ENCODE peak calls at places on chromosomes 2 and 18, in seven cellular contexts. One of them, this sample, is unnamed.

GRCh38 chr18:63137999-63138448 is 181.5 kb downstream of the BCL2 start:
- DNase-seq in MCF 10A: no peak
- DNase-seq in progenitor cell of endocrine pancreas: no peak
- DNase-seq in NCI-H774: no peak
- DNase-seq in activated CD4-positive, alpha-beta T cell treated with anti-CD3 and anti-CD28 coated beads, Interleukin-2, amount 50 U/mL, for 48 hours: peak
- DNase-seq in Kasumi-1: peak
- DNase-seq in Calu3: no peak
- DNase-seq in this sample: peak

GRCh38 chr2:222477962-222478608 is 53.7 kb downstream of the SGPP2 start:
- DNase-seq in progenitor cell of endocrine pancreas: no peak
- DNase-seq in Calu3: no peak
- DNase-seq in NCI-H774: no peak
- DNase-seq in activated CD4-positive, alpha-beta T cell treated with anti-CD3 and anti-CD28 coated beads, Interleukin-2, amount 50 U/mL, for 48 hours: no peak
- DNase-seq in Kasumi-1: no peak
- DNase-seq in MCF 10A: no peak
- DNase-seq in this sample: no peak

GRCh38 chr18:36499938-36500337 is 202.4 kb downstream of the FHOD3 start:
- DNase-seq in MCF 10A: no peak
- DNase-seq in activated CD4-positive, alpha-beta T cell treated with anti-CD3 and anti-CD28 coated beads, Interleukin-2, amount 50 U/mL, for 48 hours: no peak
- DNase-seq in progenitor cell of endocrine pancreas: no peak
- DNase-seq in Calu3: no peak
- DNase-seq in NCI-H774: no peak
- DNase-seq in Kasumi-1: peak
- DNase-seq in this sample: no peak

GRCh38 chr2:23584054-23584745 is 199.2 kb downstream of the KLHL29 start:
- DNase-seq in activated CD4-positive, alpha-beta T cell treated with anti-CD3 and anti-CD28 coated beads, Interleukin-2, amount 50 U/mL, for 48 hours: no peak
- DNase-seq in NCI-H774: peak
- DNase-seq in progenitor cell of endocrine pancreas: no peak
- DNase-seq in MCF 10A: no peak
- DNase-seq in Kasumi-1: no peak
- DNase-seq in Calu3: no peak
- DNase-seq in this sample: no peak

GRCh38 chr2:178510388-178510787 is 30.1 kb downstream of the PLEKHA3 start:
- DNase-seq in NCI-H774: no peak
- DNase-seq in activated CD4-positive, alpha-beta T cell treated with anti-CD3 and anti-CD28 coated beads, Interleukin-2, amount 50 U/mL, for 48 hours: no peak
- DNase-seq in progenitor cell of endocrine pancreas: no peak
- DNase-seq in Kasumi-1: no peak
- DNase-seq in Calu3: no peak
- DNase-seq in MCF 10A: no peak
- DNase-seq in this sample: no peak

GRCh38 chr2:24920813-24921441 is 890 bp upstream of the ADCY3 start:
- DNase-seq in activated CD4-positive, alpha-beta T cell treated with anti-CD3 and anti-CD28 coated beads, Interleukin-2, amount 50 U/mL, for 48 hours: peak
- DNase-seq in NCI-H774: no peak
- DNase-seq in Kasumi-1: peak
- DNase-seq in progenitor cell of endocrine pancreas: no peak
- DNase-seq in Calu3: peak
- DNase-seq in MCF 10A: peak
- DNase-seq in this sample: no peak

GRCh38 chr2:23901966-23902942 is 24.7 kb downstream of the ATAD2B start:
- DNase-seq in progenitor cell of endocrine pancreas: no peak
- DNase-seq in Kasumi-1: no peak
- DNase-seq in MCF 10A: peak
- DNase-seq in activated CD4-positive, alpha-beta T cell treated with anti-CD3 and anti-CD28 coated beads, Interleukin-2, amount 50 U/mL, for 48 hours: no peak
- DNase-seq in Calu3: no peak
- DNase-seq in NCI-H774: no peak
- DNase-seq in this sample: no peak

GRCh38 chr2:149575742-149576141 is 11.8 kb downstream of the MMADHC start:
- DNase-seq in Kasumi-1: no peak
- DNase-seq in progenitor cell of endocrine pancreas: no peak
- DNase-seq in activated CD4-positive, alpha-beta T cell treated with anti-CD3 and anti-CD28 coated beads, Interleukin-2, amount 50 U/mL, for 48 hours: no peak
- DNase-seq in Calu3: no peak
- DNase-seq in NCI-H774: no peak
- DNase-seq in MCF 10A: no peak
- DNase-seq in this sample: no peak

GRCh38 chr18:42268186-42268725 is 313.2 kb downstream of the PIK3C3 start:
- DNase-seq in Calu3: no peak
- DNase-seq in Kasumi-1: no peak
- DNase-seq in activated CD4-positive, alpha-beta T cell treated with anti-CD3 and anti-CD28 coated beads, Interleukin-2, amount 50 U/mL, for 48 hours: no peak
- DNase-seq in MCF 10A: no peak
- DNase-seq in NCI-H774: no peak
- DNase-seq in progenitor cell of endocrine pancreas: no peak
- DNase-seq in this sample: no peak

GRCh38 chr18:58252166-58252565 is 208.1 kb downstream of the NEDD4L start:
- DNase-seq in Kasumi-1: no peak
- DNase-seq in activated CD4-positive, alpha-beta T cell treated with anti-CD3 and anti-CD28 coated beads, Interleukin-2, amount 50 U/mL, for 48 hours: no peak
- DNase-seq in NCI-H774: no peak
- DNase-seq in MCF 10A: no peak
- DNase-seq in Calu3: no peak
- DNase-seq in progenitor cell of endocrine pancreas: no peak
- DNase-seq in this sample: no peak

GRCh38 chr2:54522624-54523281 is 66.6 kb downstream of the SPTBN1 start:
- DNase-seq in Calu3: peak
- DNase-seq in Kasumi-1: peak
- DNase-seq in progenitor cell of endocrine pancreas: peak
- DNase-seq in MCF 10A: peak
- DNase-seq in NCI-H774: peak
- DNase-seq in activated CD4-positive, alpha-beta T cell treated with anti-CD3 and anti-CD28 coated beads, Interleukin-2, amount 50 U/mL, for 48 hours: peak
- DNase-seq in this sample: no peak

GRCh38 chr2:37223131-37223530 is 8.3 kb downstream of the CEBPZ start:
- DNase-seq in progenitor cell of endocrine pancreas: no peak
- DNase-seq in MCF 10A: no peak
- DNase-seq in Kasumi-1: no peak
- DNase-seq in NCI-H774: no peak
- DNase-seq in activated CD4-positive, alpha-beta T cell treated with anti-CD3 and anti-CD28 coated beads, Interleukin-2, amount 50 U/mL, for 48 hours: no peak
- DNase-seq in Calu3: no peak
- DNase-seq in this sample: no peak

GRCh38 chr2:85939136-85939535 is 50.3 kb upstream of the ST3GAL5 start:
- DNase-seq in progenitor cell of endocrine pancreas: no peak
- DNase-seq in MCF 10A: no peak
- DNase-seq in NCI-H774: no peak
- DNase-seq in activated CD4-positive, alpha-beta T cell treated with anti-CD3 and anti-CD28 coated beads, Interleukin-2, amount 50 U/mL, for 48 hours: no peak
- DNase-seq in Kasumi-1: no peak
- DNase-seq in Calu3: no peak
- DNase-seq in this sample: no peak

GRCh38 chr2:216318470-216318869 is 53.8 kb downstream of the MARCHF4 start:
- DNase-seq in activated CD4-positive, alpha-beta T cell treated with anti-CD3 and anti-CD28 coated beads, Interleukin-2, amount 50 U/mL, for 48 hours: no peak
- DNase-seq in Kasumi-1: no peak
- DNase-seq in NCI-H774: no peak
- DNase-seq in MCF 10A: no peak
- DNase-seq in Calu3: no peak
- DNase-seq in progenitor cell of endocrine pancreas: no peak
- DNase-seq in this sample: no peak

GRCh38 chr2:208927867-208928266 is 496.0 kb upstream of the MAP2 start:
- DNase-seq in NCI-H774: no peak
- DNase-seq in progenitor cell of endocrine pancreas: no peak
- DNase-seq in Calu3: no peak
- DNase-seq in Kasumi-1: no peak
- DNase-seq in activated CD4-positive, alpha-beta T cell treated with anti-CD3 and anti-CD28 coated beads, Interleukin-2, amount 50 U/mL, for 48 hours: no peak
- DNase-seq in MCF 10A: no peak
- DNase-seq in this sample: no peak

GRCh38 chr2:29218071-29218470 is 102.9 kb downstream of the CLIP4 start:
- DNase-seq in MCF 10A: no peak
- DNase-seq in progenitor cell of endocrine pancreas: no peak
- DNase-seq in Calu3: no peak
- DNase-seq in NCI-H774: no peak
- DNase-seq in Kasumi-1: no peak
- DNase-seq in activated CD4-positive, alpha-beta T cell treated with anti-CD3 and anti-CD28 coated beads, Interleukin-2, amount 50 U/mL, for 48 hours: no peak
- DNase-seq in this sample: no peak

GRCh38 chr18:8987250-8987649 is 115.2 kb upstream of the NDUFV2 start:
- DNase-seq in progenitor cell of endocrine pancreas: no peak
- DNase-seq in Kasumi-1: no peak
- DNase-seq in NCI-H774: no peak
- DNase-seq in Calu3: no peak
- DNase-seq in activated CD4-positive, alpha-beta T cell treated with anti-CD3 and anti-CD28 coated beads, Interleukin-2, amount 50 U/mL, for 48 hours: no peak
- DNase-seq in MCF 10A: peak
- DNase-seq in this sample: no peak

GRCh38 chr2:117985092-117985491 is 28.8 kb downstream of the CCDC93 start:
- DNase-seq in progenitor cell of endocrine pancreas: no peak
- DNase-seq in Kasumi-1: no peak
- DNase-seq in NCI-H774: no peak
- DNase-seq in activated CD4-positive, alpha-beta T cell treated with anti-CD3 and anti-CD28 coated beads, Interleukin-2, amount 50 U/mL, for 48 hours: no peak
- DNase-seq in MCF 10A: no peak
- DNase-seq in Calu3: no peak
- DNase-seq in this sample: no peak

GRCh38 chr2:107712857-107713256 is 113.8 kb upstream of the RGPD4 start:
- DNase-seq in activated CD4-positive, alpha-beta T cell treated with anti-CD3 and anti-CD28 coated beads, Interleukin-2, amount 50 U/mL, for 48 hours: no peak
- DNase-seq in MCF 10A: no peak
- DNase-seq in Calu3: no peak
- DNase-seq in Kasumi-1: no peak
- DNase-seq in NCI-H774: peak
- DNase-seq in progenitor cell of endocrine pancreas: no peak
- DNase-seq in this sample: no peak

GRCh38 chr18:49886891-49887764 is 73.8 kb upstream of the ACAA2 start:
- DNase-seq in Calu3: no peak
- DNase-seq in NCI-H774: no peak
- DNase-seq in MCF 10A: no peak
- DNase-seq in progenitor cell of endocrine pancreas: no peak
- DNase-seq in Kasumi-1: no peak
- DNase-seq in activated CD4-positive, alpha-beta T cell treated with anti-CD3 and anti-CD28 coated beads, Interleukin-2, amount 50 U/mL, for 48 hours: no peak
- DNase-seq in this sample: no peak

GRCh38 chr18:68234115-68234514 is 480.8 kb downstream of the TMX3 start:
- DNase-seq in Kasumi-1: no peak
- DNase-seq in NCI-H774: no peak
- DNase-seq in activated CD4-positive, alpha-beta T cell treated with anti-CD3 and anti-CD28 coated beads, Interleukin-2, amount 50 U/mL, for 48 hours: no peak
- DNase-seq in Calu3: no peak
- DNase-seq in MCF 10A: no peak
- DNase-seq in progenitor cell of endocrine pancreas: no peak
- DNase-seq in this sample: no peak

GRCh38 chr2:61536086-61536722 is 2.0 kb downstream of the XPO1 start:
- DNase-seq in MCF 10A: peak
- DNase-seq in Calu3: no peak
- DNase-seq in activated CD4-positive, alpha-beta T cell treated with anti-CD3 and anti-CD28 coated beads, Interleukin-2, amount 50 U/mL, for 48 hours: no peak
- DNase-seq in progenitor cell of endocrine pancreas: no peak
- DNase-seq in Kasumi-1: peak
- DNase-seq in NCI-H774: no peak
- DNase-seq in this sample: no peak

GRCh38 chr2:72990695-72991438 is 73.5 kb downstream of the EMX1 start:
- DNase-seq in progenitor cell of endocrine pancreas: no peak
- DNase-seq in activated CD4-positive, alpha-beta T cell treated with anti-CD3 and anti-CD28 coated beads, Interleukin-2, amount 50 U/mL, for 48 hours: no peak
- DNase-seq in Kasumi-1: no peak
- DNase-seq in Calu3: no peak
- DNase-seq in MCF 10A: no peak
- DNase-seq in NCI-H774: no peak
- DNase-seq in this sample: no peak

GRCh38 chr2:24228470-24228869 is 53.6 kb downstream of the FAM228A start:
- DNase-seq in progenitor cell of endocrine pancreas: no peak
- DNase-seq in MCF 10A: peak
- DNase-seq in activated CD4-positive, alpha-beta T cell treated with anti-CD3 and anti-CD28 coated beads, Interleukin-2, amount 50 U/mL, for 48 hours: no peak
- DNase-seq in NCI-H774: no peak
- DNase-seq in Calu3: no peak
- DNase-seq in Kasumi-1: peak
- DNase-seq in this sample: no peak

GRCh38 chr18:34729264-34729663 is 19.2 kb downstream of the DTNA start:
- DNase-seq in NCI-H774: no peak
- DNase-seq in progenitor cell of endocrine pancreas: no peak
- DNase-seq in Kasumi-1: peak
- DNase-seq in activated CD4-positive, alpha-beta T cell treated with anti-CD3 and anti-CD28 coated beads, Interleukin-2, amount 50 U/mL, for 48 hours: no peak
- DNase-seq in MCF 10A: peak
- DNase-seq in Calu3: peak
- DNase-seq in this sample: no peak

GRCh38 chr18:67525328-67526110 is 9.0 kb upstream of the DSEL start:
- DNase-seq in MCF 10A: peak
- DNase-seq in Kasumi-1: no peak
- DNase-seq in activated CD4-positive, alpha-beta T cell treated with anti-CD3 and anti-CD28 coated beads, Interleukin-2, amount 50 U/mL, for 48 hours: no peak
- DNase-seq in NCI-H774: no peak
- DNase-seq in Calu3: peak
- DNase-seq in progenitor cell of endocrine pancreas: no peak
- DNase-seq in this sample: peak

GRCh38 chr2:197944416-197944815 is 140.0 kb downstream of the PLCL1 start:
- DNase-seq in activated CD4-positive, alpha-beta T cell treated with anti-CD3 and anti-CD28 coated beads, Interleukin-2, amount 50 U/mL, for 48 hours: no peak
- DNase-seq in NCI-H774: no peak
- DNase-seq in Calu3: no peak
- DNase-seq in MCF 10A: no peak
- DNase-seq in Kasumi-1: no peak
- DNase-seq in progenitor cell of endocrine pancreas: no peak
- DNase-seq in this sample: no peak

GRCh38 chr2:183248866-183249567 is 124.8 kb downstream of the NUP35 start:
- DNase-seq in Calu3: no peak
- DNase-seq in NCI-H774: peak
- DNase-seq in progenitor cell of endocrine pancreas: no peak
- DNase-seq in MCF 10A: peak
- DNase-seq in Kasumi-1: peak
- DNase-seq in activated CD4-positive, alpha-beta T cell treated with anti-CD3 and anti-CD28 coated beads, Interleukin-2, amount 50 U/mL, for 48 hours: no peak
- DNase-seq in this sample: no peak

GRCh38 chr2:46831037-46831868 is 84.4 kb downstream of the MCFD2 start:
- DNase-seq in Calu3: no peak
- DNase-seq in activated CD4-positive, alpha-beta T cell treated with anti-CD3 and anti-CD28 coated beads, Interleukin-2, amount 50 U/mL, for 48 hours: no peak
- DNase-seq in Kasumi-1: no peak
- DNase-seq in progenitor cell of endocrine pancreas: no peak
- DNase-seq in NCI-H774: no peak
- DNase-seq in MCF 10A: no peak
- DNase-seq in this sample: no peak

GRCh38 chr2:233422649-233423435 is 68.5 kb downstream of the DGKD start:
- DNase-seq in MCF 10A: peak
- DNase-seq in Kasumi-1: no peak
- DNase-seq in progenitor cell of endocrine pancreas: no peak
- DNase-seq in Calu3: no peak
- DNase-seq in NCI-H774: no peak
- DNase-seq in activated CD4-positive, alpha-beta T cell treated with anti-CD3 and anti-CD28 coated beads, Interleukin-2, amount 50 U/mL, for 48 hours: no peak
- DNase-seq in this sample: no peak

GRCh38 chr2:240078631-240079030 is 25.3 kb upstream of the OR6B3 start:
- DNase-seq in Calu3: no peak
- DNase-seq in Kasumi-1: no peak
- DNase-seq in MCF 10A: no peak
- DNase-seq in progenitor cell of endocrine pancreas: no peak
- DNase-seq in activated CD4-positive, alpha-beta T cell treated with anti-CD3 and anti-CD28 coated beads, Interleukin-2, amount 50 U/mL, for 48 hours: no peak
- DNase-seq in NCI-H774: no peak
- DNase-seq in this sample: no peak

GRCh38 chr2:85439986-85440385 is 21.5 kb downstream of the SH2D6 start:
- DNase-seq in progenitor cell of endocrine pancreas: no peak
- DNase-seq in NCI-H774: no peak
- DNase-seq in activated CD4-positive, alpha-beta T cell treated with anti-CD3 and anti-CD28 coated beads, Interleukin-2, amount 50 U/mL, for 48 hours: peak
- DNase-seq in Calu3: no peak
- DNase-seq in MCF 10A: no peak
- DNase-seq in Kasumi-1: no peak
- DNase-seq in this sample: no peak

GRCh38 chr18:39732918-39733317 is 2167.3 kb upstream of the CELF4 start:
- DNase-seq in activated CD4-positive, alpha-beta T cell treated with anti-CD3 and anti-CD28 coated beads, Interleukin-2, amount 50 U/mL, for 48 hours: no peak
- DNase-seq in Calu3: no peak
- DNase-seq in Kasumi-1: no peak
- DNase-seq in MCF 10A: peak
- DNase-seq in NCI-H774: no peak
- DNase-seq in progenitor cell of endocrine pancreas: no peak
- DNase-seq in this sample: no peak

GRCh38 chr2:212595036-212595654 is 56.5 kb upstream of the ERBB4 start:
- DNase-seq in Kasumi-1: peak
- DNase-seq in activated CD4-positive, alpha-beta T cell treated with anti-CD3 and anti-CD28 coated beads, Interleukin-2, amount 50 U/mL, for 48 hours: no peak
- DNase-seq in progenitor cell of endocrine pancreas: no peak
- DNase-seq in Calu3: no peak
- DNase-seq in MCF 10A: peak
- DNase-seq in NCI-H774: no peak
- DNase-seq in this sample: no peak

GRCh38 chr2:36355157-36355889 is at the start of gene CRIM1:
- DNase-seq in Kasumi-1: peak
- DNase-seq in progenitor cell of endocrine pancreas: peak
- DNase-seq in NCI-H774: peak
- DNase-seq in activated CD4-positive, alpha-beta T cell treated with anti-CD3 and anti-CD28 coated beads, Interleukin-2, amount 50 U/mL, for 48 hours: peak
- DNase-seq in MCF 10A: peak
- DNase-seq in Calu3: peak
- DNase-seq in this sample: peak

GRCh38 chr18:5421981-5422380 is 121.8 kb downstream of the EPB41L3 start:
- DNase-seq in Calu3: no peak
- DNase-seq in Kasumi-1: no peak
- DNase-seq in activated CD4-positive, alpha-beta T cell treated with anti-CD3 and anti-CD28 coated beads, Interleukin-2, amount 50 U/mL, for 48 hours: no peak
- DNase-seq in NCI-H774: no peak
- DNase-seq in progenitor cell of endocrine pancreas: no peak
- DNase-seq in MCF 10A: no peak
- DNase-seq in this sample: no peak